ENCODE peak calls at places on chromosomes 13 and 19, in seven cellular contexts. J is upper lobe of left lung; R is colonic mucosa; T is CD8-positive, alpha-beta T cell; O is adrenal gland; P is GM23248; A is ovary. Z is an unnamed sample.

GRCh38 chr13:38863536-38863935 is 127.1 kb downstream of the STOML3 start:
- DNase-seq in J (no peak), R (no peak), T (no peak), O (no peak), P (no peak), A (no peak), Z (no peak)

GRCh38 chr19:31255174-31255862 is 93.9 kb downstream of the TSHZ3 start:
- DNase-seq in J (no peak), R (no peak), T (no peak), O (no peak), P (no peak), A (no peak), Z (no peak)

GRCh38 chr13:87696458-87696857 is 25.3 kb downstream of the SLITRK5 start:
- DNase-seq in J (no peak), R (no peak), T (no peak), O (no peak), P (no peak), A (no peak), Z (no peak)

GRCh38 chr13:101579291-101579802 is 126.9 kb downstream of the ITGBL1 start:
- DNase-seq in J (no peak), R (no peak), T (no peak), O (no peak), P (peak), A (no peak), Z (no peak)

GRCh38 chr19:55638864-55639359 is 1.9 kb upstream of the ZNF580 start:
- DNase-seq in J (no peak), R (no peak), T (peak), O (no peak), P (peak), A (no peak), Z (no peak)

GRCh38 chr19:869245-870177 is 10.0 kb downstream of the CFD start:
- DNase-seq in J (peak), R (peak), T (no peak), O (peak), P (peak), A (peak), Z (peak)

GRCh38 chr13:33869005-33869404 is 51.1 kb downstream of the RFC3 start:
- DNase-seq in J (no peak), R (no peak), T (no peak), O (no peak), P (no peak), A (no peak), Z (no peak)

GRCh38 chr19:18590273-18591272 is 2.0 kb downstream of the REX1BD start:
- DNase-seq in J (peak), R (no peak), T (no peak), O (peak), P (no peak), A (no peak), Z (peak)

GRCh38 chr13:95181586-95181985 is 119.7 kb downstream of the ABCC4 start:
- DNase-seq in J (no peak), R (no peak), T (no peak), O (no peak), P (no peak), A (no peak), Z (no peak)

GRCh38 chr19:28404462-28404861 is 808.5 kb downstream of the UQCRFS1 start:
- DNase-seq in J (no peak), R (no peak), T (no peak), O (no peak), P (no peak), A (no peak), Z (no peak)

GRCh38 chr19:33208904-33209843 is 15.0 kb downstream of the LRP3 start:
- DNase-seq in J (no peak), R (no peak), T (no peak), O (no peak), P (no peak), A (peak), Z (no peak)

GRCh38 chr19:704447-704741 is 4.3 kb upstream of the PALM start:
- DNase-seq in J (no peak), R (no peak), T (no peak), O (no peak), P (no peak), A (no peak), Z (no peak)

GRCh38 chr19:13117772-13118423 is at the start of gene NACC1:
- DNase-seq in J (peak), R (peak), T (peak), O (peak), P (peak), A (peak), Z (no peak)

GRCh38 chr13:113997845-113998751 is 24.2 kb upstream of the C13orf46 start:
- DNase-seq in J (peak), R (peak), T (no peak), O (peak), P (peak), A (peak), Z (peak)

GRCh38 chr19:35223856-35224505 is 4.6 kb downstream of the FAM187B start:
- DNase-seq in J (no peak), R (no peak), T (no peak), O (no peak), P (peak), A (no peak), Z (no peak)

GRCh38 chr19:1837625-1838105 is 10.6 kb downstream of the REXO1 start:
- DNase-seq in J (peak), R (peak), T (peak), O (peak), P (peak), A (no peak), Z (no peak)

GRCh38 chr13:112885782-112886268 is 83.2 kb upstream of the MCF2L start:
- DNase-seq in J (peak), R (peak), T (no peak), O (peak), P (peak), A (peak), Z (peak)

GRCh38 chr13:33032037-33032625 is 15.9 kb downstream of the KL start:
- DNase-seq in J (no peak), R (no peak), T (no peak), O (no peak), P (peak), A (no peak), Z (no peak)

GRCh38 chr13:110447801-110448200 is 113.7 kb downstream of the RAB20 start:
- DNase-seq in J (no peak), R (no peak), T (no peak), O (no peak), P (no peak), A (no peak), Z (no peak)
- H3K27ac ChIP-seq in J (no peak), R (no peak), T (no peak), O (no peak), P (no peak), A (peak), Z (peak)

GRCh38 chr13:26949701-26950345 is 189.2 kb upstream of the GPR12 start:
- DNase-seq in J (no peak), R (no peak), T (no peak), O (no peak), P (no peak), A (no peak), Z (no peak)

GRCh38 chr13:26948353-26948752 is 187.8 kb upstream of the GPR12 start:
- DNase-seq in J (no peak), R (no peak), T (no peak), O (no peak), P (no peak), A (no peak), Z (no peak)

GRCh38 chr13:26943748-26944147 is 183.2 kb upstream of the GPR12 start:
- DNase-seq in J (no peak), R (no peak), T (no peak), O (no peak), P (no peak), A (no peak), Z (no peak)

GRCh38 chr13:26950546-26950945 is 190.0 kb upstream of the GPR12 start:
- DNase-seq in J (no peak), R (peak), T (no peak), O (no peak), P (no peak), A (no peak), Z (no peak)

GRCh38 chr13:26946675-26947342 is 186.2 kb upstream of the GPR12 start:
- DNase-seq in J (no peak), R (no peak), T (no peak), O (no peak), P (peak), A (no peak), Z (no peak)
- H3K27ac ChIP-seq in J (no peak), R (no peak), T (no peak), O (no peak), P (no peak), A (no peak), Z (no peak)

GRCh38 chr19:10379880-10380310 is 477 bp downstream of the TYK2 start:
- DNase-seq in J (no peak), R (no peak), T (no peak), O (no peak), P (peak), A (no peak), Z (no peak)
- H3K27ac ChIP-seq in J (peak), R (peak), T (peak), O (peak), P (no peak), A (no peak), Z (peak)

GRCh38 chr19:6772028-6772865 is at the start of gene VAV1:
- DNase-seq in J (peak), R (peak), T (peak), O (no peak), P (no peak), A (no peak), Z (no peak)
- H3K27ac ChIP-seq in J (peak), R (peak), T (peak), O (no peak), P (no peak), A (no peak), Z (no peak)

GRCh38 chr13:98300956-98301641 is 124.0 kb upstream of the RNF113B start:
- DNase-seq in J (no peak), R (no peak), T (no peak), O (no peak), P (peak), A (no peak), Z (no peak)
- H3K27ac ChIP-seq in J (peak), R (peak), T (no peak), O (no peak), P (peak), A (no peak), Z (no peak)